ENCODE peak calls at places on chromosome 7, in six cellular contexts. O, L, C, U, Q and N are unnamed samples.

GRCh38 chr7:23299770-23300300 is 696 bp downstream of the MALSU1 start:
- DNase-seq in O (peak), L (no peak), C (no peak), U (no peak), Q (no peak), N (no peak)

GRCh38 chr7:19144661-19145428 is at the start of gene FERD3L:
- DNase-seq in O (no peak), L (peak), C (no peak), U (no peak), Q (no peak), N (no peak)

GRCh38 chr7:105594034-105594433 is 12.7 kb upstream of the EFCAB10 start:
- DNase-seq in O (no peak), L (no peak), C (no peak), U (no peak), Q (no peak), N (no peak)

GRCh38 chr7:27182285-27182827 is 2.7 kb downstream of the HOXA11 start:
- DNase-seq in O (no peak), L (no peak), C (peak), U (no peak), Q (no peak), N (no peak)

GRCh38 chr7:45324683-45325237 is 167.2 kb downstream of the RAMP3 start:
- DNase-seq in O (no peak), L (no peak), C (no peak), U (no peak), Q (no peak), N (no peak)

GRCh38 chr7:152025077-152025936 is at the start of gene GALNT11:
- DNase-seq in O (peak), L (peak), C (peak), U (peak), Q (peak), N (peak)

GRCh38 chr7:50953820-50954219 is 171.1 kb upstream of the GRB10 start:
- DNase-seq in O (no peak), L (peak), C (no peak), U (peak), Q (no peak), N (peak)

GRCh38 chr7:149279111-149279743 is 17.2 kb downstream of the ZNF783 start:
- DNase-seq in O (no peak), L (no peak), C (no peak), U (no peak), Q (no peak), N (no peak)

GRCh38 chr7:114822844-114823243 is 99.0 kb upstream of the MDFIC start:
- DNase-seq in O (no peak), L (no peak), C (no peak), U (no peak), Q (no peak), N (no peak)